ENCODE peak calls at places on chromosome 20, in four cellular contexts. K, W, N and D are unnamed samples.

GRCh38 chr20:34249291-34249690 is 8.1 kb downstream of the ASIP start:
- DNase-seq in K (no peak), W (no peak), N (no peak), D (no peak)

GRCh38 chr20:53934421-53935352 is 135.7 kb downstream of the BCAS1 start:
- DNase-seq in K (no peak), W (no peak), N (no peak), D (no peak)

GRCh38 chr20:62336775-62337557 is 30.1 kb downstream of the LAMA5 start:
- DNase-seq in K (no peak), W (no peak), N (no peak), D (no peak)

GRCh38 chr20:61852268-61853072 is 213.2 kb downstream of the TAF4 start:
- DNase-seq in K (no peak), W (no peak), N (no peak), D (no peak)

GRCh38 chr20:16533493-16533892 is 39.8 kb downstream of the KIF16B start:
- DNase-seq in K (no peak), W (no peak), N (no peak), D (no peak)

GRCh38 chr20:51050636-51051035 is 27.7 kb upstream of the KCNG1 start:
- DNase-seq in K (no peak), W (no peak), N (no peak), D (no peak)

GRCh38 chr20:46767127-46767761 is 57.8 kb downstream of the SLC2A10 start:
- DNase-seq in K (no peak), W (no peak), N (no peak), D (no peak)

GRCh38 chr20:48222595-48223180 is 437.4 kb upstream of the SULF2 start:
- DNase-seq in K (no peak), W (no peak), N (no peak), D (no peak)

DNA sequence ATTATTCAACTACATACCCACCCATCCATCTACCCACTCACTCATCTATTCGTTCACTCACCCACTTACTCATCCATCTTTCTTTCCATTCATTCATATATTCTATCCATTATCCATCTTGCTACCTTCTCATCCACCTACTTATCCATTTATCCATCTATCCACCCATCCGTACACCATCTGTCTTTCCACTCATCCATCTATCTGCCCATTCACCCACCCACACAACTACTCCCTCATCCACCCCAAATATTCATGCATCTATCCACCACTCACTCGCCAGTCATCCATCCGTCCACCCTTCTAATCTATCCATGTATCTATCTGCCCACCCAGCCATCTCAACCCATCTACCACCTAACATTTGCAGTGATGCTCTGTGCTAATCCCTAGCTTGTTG is 13.6 kb upstream of the KCNB1 start:
- DNase-seq in K (no peak), W (no peak), N (no peak), D (no peak)
- TF ChIP-seq CTCF in K (no peak), W (no peak), N (no peak), D (no peak)

GRCh38 chr20:49324306-49324705 is 46.4 kb upstream of the ZNFX1 start:
- DNase-seq in K (no peak), W (no peak), N (no peak), D (no peak)

GRCh38 chr20:49319204-49319809 is 41.5 kb upstream of the ZNFX1 start:
- DNase-seq in K (no peak), W (no peak), N (no peak), D (no peak)

GRCh38 chr20:49320460-49320859 is 42.6 kb upstream of the ZNFX1 start:
- DNase-seq in K (no peak), W (no peak), N (no peak), D (no peak)

GRCh38 chr20:49325981-49326380 is 48.1 kb upstream of the ZNFX1 start:
- DNase-seq in K (no peak), W (no peak), N (no peak), D (no peak)

DNA sequence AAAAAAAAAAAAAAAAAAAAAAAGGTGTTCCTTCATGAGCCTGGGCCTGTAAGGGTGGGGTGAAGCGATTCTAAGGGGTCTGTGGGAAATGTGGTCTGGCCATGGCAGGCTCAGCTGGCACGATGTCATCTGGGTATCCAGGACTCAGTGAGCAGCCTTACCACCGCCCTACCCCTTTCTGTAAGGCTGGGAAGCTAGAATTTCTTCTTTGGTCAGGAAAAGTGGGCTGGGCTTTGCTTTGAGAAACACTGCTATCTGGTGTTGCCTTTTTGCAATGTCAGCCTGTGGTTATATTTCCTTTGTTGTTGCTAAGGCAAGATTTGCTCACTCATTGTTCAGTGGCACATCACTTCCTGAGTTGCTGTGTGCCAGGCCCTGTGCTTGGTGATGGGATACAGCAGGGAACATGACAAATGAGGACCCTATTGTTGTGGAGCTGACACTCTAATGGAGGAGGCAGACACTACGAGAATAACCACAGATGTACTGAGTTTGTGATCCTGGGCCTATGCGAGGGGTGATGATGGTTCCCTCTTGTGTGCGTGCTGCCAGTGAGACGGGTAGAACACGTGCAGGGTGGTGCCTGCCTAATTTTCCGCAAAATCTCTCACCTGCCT is 45.9 kb upstream of the ZNFX1 start:
- DNase-seq in K (no peak), W (no peak), N (no peak), D (no peak)
- TF ChIP-seq CTCF in K (no peak), W (peak; percentile 28), N (peak; percentile 19), D (no peak)

DNA sequence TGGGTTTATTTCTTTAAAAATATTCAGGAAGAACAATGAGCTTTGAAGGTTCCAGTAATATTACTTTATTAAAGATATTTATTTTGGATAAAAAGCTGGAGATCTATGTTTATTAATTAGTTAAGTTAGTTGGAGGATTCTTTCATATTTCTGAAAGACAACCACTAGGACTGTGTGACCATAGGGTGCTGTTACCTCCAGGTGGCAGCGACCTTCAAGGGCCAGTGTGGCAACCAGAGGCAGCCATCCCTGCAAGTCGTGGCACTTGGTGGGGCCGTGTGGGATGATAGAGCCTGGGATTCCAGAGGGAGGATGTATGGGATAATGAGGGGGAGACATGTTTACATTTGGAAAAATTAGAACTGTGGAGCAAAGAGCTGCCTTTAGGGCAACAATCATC is 95.5 kb upstream of the SCP2D1 start:
- DNase-seq in K (no peak), W (no peak), N (no peak), D (no peak)
- TF ChIP-seq CTCF in K (peak; percentile 21), W (peak; percentile 6), N (no peak), D (no peak)

GRCh38 chr20:38115205-38115604 is 49.9 kb downstream of the TGM2 start:
- DNase-seq in K (no peak), W (no peak), N (no peak), D (no peak)

GRCh38 chr20:38112249-38112942 is 52.7 kb downstream of the TGM2 start:
- DNase-seq in K (no peak), W (no peak), N (no peak), D (no peak)

GRCh38 chr20:38114353-38114791 is 50.7 kb downstream of the TGM2 start:
- DNase-seq in K (no peak), W (no peak), N (no peak), D (no peak)

GRCh38 chr20:38112943-38113294 is 52.2 kb downstream of the TGM2 start:
- DNase-seq in K (no peak), W (no peak), N (no peak), D (no peak)

DNA sequence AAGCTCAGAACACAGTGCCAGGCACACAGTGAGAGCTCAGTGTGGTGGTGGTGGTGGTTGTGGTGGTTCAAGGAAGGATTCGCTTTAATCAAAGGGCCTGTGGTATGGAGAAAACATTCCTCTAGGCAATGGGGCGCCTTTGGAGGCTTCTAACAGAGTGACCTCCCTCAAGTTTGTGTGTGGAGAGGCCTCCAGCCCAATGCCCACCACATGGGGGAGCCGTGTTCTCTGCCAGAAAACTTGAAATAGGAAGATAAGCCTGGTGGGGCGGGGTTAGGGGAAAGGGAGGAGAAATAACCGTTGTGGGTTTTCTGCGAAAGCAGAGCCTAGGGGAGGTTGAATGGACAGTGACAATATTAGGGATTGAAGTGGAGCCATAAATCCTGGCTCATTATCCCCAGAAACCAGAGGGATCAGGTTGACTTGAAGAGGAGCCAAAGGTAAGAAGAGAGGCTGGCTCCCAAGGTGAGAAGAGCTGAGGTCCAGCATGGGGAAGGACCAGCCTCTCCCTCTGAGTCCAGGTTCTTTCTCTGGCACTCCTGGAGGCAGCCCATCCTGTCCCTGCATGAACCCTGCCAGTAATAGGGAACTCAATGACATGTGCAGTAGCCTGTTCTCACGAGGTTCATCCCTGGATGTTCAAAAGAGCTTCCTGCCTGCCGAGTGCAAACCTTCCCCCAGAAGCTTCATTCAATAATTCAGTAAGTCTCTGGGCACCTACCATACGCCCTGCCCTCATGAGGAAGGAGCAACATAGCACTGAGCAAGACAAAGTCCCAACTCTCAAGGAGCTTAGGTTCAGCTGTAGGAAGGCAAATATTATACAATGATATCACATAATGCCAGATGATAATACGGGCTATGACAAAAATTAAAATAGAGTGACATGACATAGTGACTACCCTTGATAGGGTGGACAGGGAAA is 51.4 kb downstream of the TGM2 start:
- DNase-seq in K (no peak), W (no peak), N (no peak), D (no peak)
- TF ChIP-seq CTCF in K (peak; percentile 34), W (peak; percentile 31), N (no peak), D (no peak)

DNA sequence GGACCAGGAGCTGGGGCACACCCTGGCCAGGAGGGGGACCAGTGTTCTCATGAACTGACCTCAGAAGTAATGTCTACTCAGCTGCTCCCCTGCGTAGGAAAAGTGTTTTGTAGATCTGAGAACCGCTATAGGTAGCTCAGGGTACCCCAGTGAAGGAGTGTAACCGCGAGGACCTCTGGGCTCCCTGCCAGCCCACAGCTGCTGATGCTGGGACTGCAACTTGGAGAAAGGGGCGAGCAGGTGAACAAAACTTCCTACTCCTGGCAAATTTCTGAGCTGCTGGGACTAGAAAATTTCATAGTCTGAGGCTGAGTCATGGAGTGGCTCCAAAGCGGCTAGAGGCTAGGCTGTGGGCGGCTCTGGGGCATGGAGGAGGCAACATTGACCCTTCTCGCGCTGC is 51.9 kb downstream of the PYGB start:
- DNase-seq in K (no peak), W (no peak), N (no peak), D (no peak)
- TF ChIP-seq CTCF in K (no peak), W (no peak), N (no peak), D (no peak)

DNA sequence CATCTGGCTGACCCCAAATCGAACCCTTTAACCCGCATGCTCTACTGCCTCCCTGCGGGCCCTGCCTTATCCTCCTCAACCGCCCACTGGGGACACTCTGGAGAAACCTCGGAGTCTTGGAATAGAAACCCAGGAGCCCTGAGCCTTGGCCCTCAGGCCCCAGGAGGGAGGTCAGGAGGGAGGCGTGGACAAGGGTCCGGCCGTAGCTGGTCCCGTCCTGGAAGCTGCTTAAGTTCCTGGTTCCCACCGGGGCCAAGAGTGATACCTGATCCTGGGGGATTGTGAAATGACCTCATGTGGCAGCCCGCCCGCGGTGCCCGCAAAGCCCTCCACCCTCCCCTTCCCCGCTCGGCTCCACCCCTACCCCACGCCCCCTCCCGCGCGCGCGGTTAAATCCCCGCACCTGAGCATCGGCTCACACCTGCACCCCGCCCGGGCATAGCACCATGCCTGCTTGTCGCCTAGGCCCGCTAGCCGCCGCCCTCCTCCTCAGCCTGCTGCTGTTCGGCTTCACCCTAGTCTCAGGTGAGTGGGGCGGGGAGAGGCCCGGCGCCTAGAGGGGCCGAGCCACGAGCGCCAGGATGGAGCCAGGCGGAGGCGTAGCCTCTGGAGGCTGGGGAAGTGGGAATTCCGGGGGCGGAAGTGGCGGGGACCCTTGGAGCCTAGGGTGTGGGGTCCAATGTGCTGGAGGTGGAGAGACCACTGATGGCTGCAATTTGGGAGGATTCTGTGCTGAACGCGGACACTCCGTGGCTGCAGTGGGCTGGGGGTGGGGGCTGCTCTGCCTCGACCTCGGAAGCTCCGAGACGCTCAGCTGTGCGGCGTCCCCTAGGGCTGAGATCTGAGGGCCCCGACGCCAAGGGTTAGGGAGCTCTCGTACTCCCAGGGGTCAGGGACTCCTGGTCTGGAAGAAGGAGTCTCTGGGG is at the start of gene WFDC2:
- DNase-seq in K (peak; percentile 55), W (peak; percentile 90), N (no peak), D (no peak)
- TF ChIP-seq CTCF in K (peak; percentile 39), W (no peak), N (no peak), D (no peak)

DNA sequence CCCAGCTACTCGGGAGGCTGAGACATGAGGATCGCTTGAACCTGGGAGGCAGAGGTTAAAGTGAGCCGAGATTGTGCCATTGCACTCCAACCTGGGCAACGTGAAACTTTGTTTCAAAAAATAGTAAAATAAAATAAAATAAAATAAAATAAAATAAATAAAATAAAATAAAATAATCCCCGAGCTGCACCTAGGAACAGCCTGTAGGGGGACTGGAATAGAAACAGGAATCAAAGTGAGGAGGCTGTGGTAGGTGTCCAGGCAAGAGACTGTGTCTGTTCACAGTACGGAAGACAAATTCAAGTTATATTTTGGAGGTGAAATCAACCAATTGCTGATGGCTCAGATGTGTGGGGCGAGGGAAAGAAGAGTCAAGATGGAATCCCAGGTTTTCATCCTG is 86.2 kb downstream of the KCNB1 start:
- DNase-seq in K (no peak), W (no peak), N (no peak), D (no peak)
- TF ChIP-seq CTCF in K (peak; percentile 24), W (peak; percentile 8), N (no peak), D (no peak)